ENCODE peak calls at places on chromosome 9, in six cellular contexts. One of them, this sample, is unnamed.
A peak's percentile ranks its signal among the peaks of the same experiment; 100 is the strongest.

GRCh38 chr9:70406446-70406862 is 8.0 kb downstream of the KLF9 start:
- DNase-seq in retinal pigment epithelial cell: no peak
- DNase-seq in kidney: no peak
- DNase-seq in H1: no peak
- DNase-seq in foreskin fibroblast: peak; percentile 54
- DNase-seq in WTC11: no peak
- DNase-seq in this sample: no peak

GRCh38 chr9:117276444-117276843 is 138.4 kb downstream of the ASTN2 start:
- DNase-seq in retinal pigment epithelial cell: no peak
- DNase-seq in WTC11: no peak
- DNase-seq in kidney: no peak
- DNase-seq in H1: no peak
- DNase-seq in foreskin fibroblast: no peak
- DNase-seq in this sample: no peak

GRCh38 chr9:110895141-110895912 is 142.9 kb downstream of the LPAR1 start:
- DNase-seq in kidney: peak; percentile 82
- DNase-seq in foreskin fibroblast: peak; percentile 19
- DNase-seq in H1: no peak
- DNase-seq in retinal pigment epithelial cell: no peak
- DNase-seq in WTC11: no peak
- DNase-seq in this sample: no peak

GRCh38 chr9:27539479-27540441 is 10.1 kb upstream of the MOB3B start:
- DNase-seq in kidney: peak; percentile 49
- DNase-seq in H1: no peak
- DNase-seq in retinal pigment epithelial cell: no peak
- DNase-seq in WTC11: no peak
- DNase-seq in foreskin fibroblast: peak; percentile 81
- DNase-seq in this sample: no peak

GRCh38 chr9:84702469-84702868 is 32.9 kb downstream of the NTRK2 start:
- DNase-seq in WTC11: no peak
- DNase-seq in foreskin fibroblast: no peak
- DNase-seq in retinal pigment epithelial cell: no peak
- DNase-seq in kidney: no peak
- DNase-seq in H1: no peak
- DNase-seq in this sample: no peak

GRCh38 chr9:37747271-37747753 is 6.3 kb upstream of the TRMT10B start:
- DNase-seq in kidney: no peak
- DNase-seq in foreskin fibroblast: peak; percentile 86
- DNase-seq in retinal pigment epithelial cell: peak; percentile 26
- DNase-seq in WTC11: peak; percentile 71
- DNase-seq in H1: no peak
- DNase-seq in this sample: no peak

GRCh38 chr9:3708751-3709150 is 182.9 kb upstream of the RFX3 start:
- DNase-seq in WTC11: no peak
- DNase-seq in foreskin fibroblast: peak; percentile 63
- DNase-seq in H1: no peak
- DNase-seq in kidney: no peak
- DNase-seq in retinal pigment epithelial cell: peak; percentile 90
- DNase-seq in this sample: no peak

GRCh38 chr9:76718166-76718565 is 46.1 kb upstream of the PCA3 start:
- DNase-seq in foreskin fibroblast: no peak
- DNase-seq in H1: peak; percentile 19
- DNase-seq in retinal pigment epithelial cell: no peak
- DNase-seq in WTC11: peak; percentile 18
- DNase-seq in kidney: no peak
- DNase-seq in this sample: no peak

GRCh38 chr9:131714161-131714646 is 25.7 kb downstream of the RAPGEF1 start:
- DNase-seq in H1: no peak
- DNase-seq in retinal pigment epithelial cell: no peak
- DNase-seq in kidney: no peak
- DNase-seq in WTC11: no peak
- DNase-seq in foreskin fibroblast: peak; percentile 76
- DNase-seq in this sample: no peak

GRCh38 chr9:128293091-128293490 is 17.0 kb downstream of the SWI5 start:
- DNase-seq in foreskin fibroblast: no peak
- DNase-seq in H1: no peak
- DNase-seq in WTC11: no peak
- DNase-seq in kidney: no peak
- DNase-seq in retinal pigment epithelial cell: no peak
- DNase-seq in this sample: no peak

GRCh38 chr9:20292002-20292401 is 330.3 kb downstream of the MLLT3 start:
- DNase-seq in foreskin fibroblast: peak; percentile 59
- DNase-seq in kidney: no peak
- DNase-seq in retinal pigment epithelial cell: no peak
- DNase-seq in WTC11: no peak
- DNase-seq in H1: no peak
- DNase-seq in this sample: peak; percentile 22

GRCh38 chr9:105858877-105859276 is 164.5 kb downstream of the TMEM38B start:
- DNase-seq in retinal pigment epithelial cell: no peak
- DNase-seq in WTC11: no peak
- DNase-seq in foreskin fibroblast: no peak
- DNase-seq in kidney: no peak
- DNase-seq in H1: no peak
- DNase-seq in this sample: no peak

GRCh38 chr9:134732392-134733110 is 90.9 kb downstream of the COL5A1 start:
- DNase-seq in H1: no peak
- DNase-seq in retinal pigment epithelial cell: no peak
- DNase-seq in foreskin fibroblast: no peak
- DNase-seq in WTC11: no peak
- DNase-seq in kidney: no peak
- DNase-seq in this sample: no peak

GRCh38 chr9:136235709-136236455 is 9.7 kb downstream of the QSOX2 start:
- DNase-seq in kidney: no peak
- DNase-seq in H1: no peak
- DNase-seq in retinal pigment epithelial cell: no peak
- DNase-seq in WTC11: no peak
- DNase-seq in foreskin fibroblast: no peak
- DNase-seq in this sample: no peak

GRCh38 chr9:108271646-108272349 is 584.0 kb downstream of the ACTL7B start:
- DNase-seq in retinal pigment epithelial cell: peak; percentile 80
- DNase-seq in H1: no peak
- DNase-seq in WTC11: no peak
- DNase-seq in kidney: no peak
- DNase-seq in foreskin fibroblast: peak; percentile 86
- DNase-seq in this sample: peak; percentile 93

GRCh38 chr9:86751207-86751606 is 196.1 kb downstream of the GAS1 start:
- DNase-seq in kidney: no peak
- DNase-seq in foreskin fibroblast: no peak
- DNase-seq in H1: no peak
- DNase-seq in WTC11: no peak
- DNase-seq in retinal pigment epithelial cell: no peak
- DNase-seq in this sample: no peak

GRCh38 chr9:95057121-95057520 is 260.4 kb downstream of the FANCC start:
- DNase-seq in foreskin fibroblast: no peak
- DNase-seq in WTC11: no peak
- DNase-seq in retinal pigment epithelial cell: no peak
- DNase-seq in H1: no peak
- DNase-seq in kidney: no peak
- DNase-seq in this sample: no peak

GRCh38 chr9:95053611-95054440 is 263.7 kb downstream of the FANCC start:
- DNase-seq in retinal pigment epithelial cell: no peak
- DNase-seq in foreskin fibroblast: no peak
- DNase-seq in H1: no peak
- DNase-seq in kidney: no peak
- DNase-seq in WTC11: no peak
- DNase-seq in this sample: no peak

GRCh38 chr9:95058121-95058785 is 259.3 kb downstream of the FANCC start:
- DNase-seq in kidney: no peak
- DNase-seq in H1: no peak
- DNase-seq in foreskin fibroblast: no peak
- DNase-seq in WTC11: no peak
- DNase-seq in retinal pigment epithelial cell: no peak
- DNase-seq in this sample: no peak

GRCh38 chr9:95055337-95055850 is 262.1 kb downstream of the FANCC start:
- DNase-seq in retinal pigment epithelial cell: no peak
- DNase-seq in WTC11: no peak
- DNase-seq in H1: no peak
- DNase-seq in kidney: no peak
- DNase-seq in foreskin fibroblast: no peak
- DNase-seq in this sample: no peak

GRCh38 chr9:95055851-95056551 is 261.5 kb downstream of the FANCC start:
- DNase-seq in retinal pigment epithelial cell: no peak
- DNase-seq in H1: no peak
- DNase-seq in foreskin fibroblast: peak; percentile 72
- DNase-seq in WTC11: no peak
- DNase-seq in kidney: no peak
- DNase-seq in this sample: no peak
- TF ChIP-seq CTCF in retinal pigment epithelial cell: no peak
- TF ChIP-seq CTCF in H1: no peak
- TF ChIP-seq CTCF in foreskin fibroblast: no peak
- TF ChIP-seq CTCF in WTC11: no peak
- TF ChIP-seq CTCF in kidney: no peak
- TF ChIP-seq CTCF in this sample: no peak

GRCh38 chr9:82912639-82913038 is 150.3 kb downstream of the RASEF start:
- DNase-seq in kidney: no peak
- DNase-seq in foreskin fibroblast: no peak
- DNase-seq in WTC11: no peak
- DNase-seq in H1: no peak
- DNase-seq in retinal pigment epithelial cell: no peak
- DNase-seq in this sample: no peak
- TF ChIP-seq CTCF in kidney: no peak
- TF ChIP-seq CTCF in foreskin fibroblast: no peak
- TF ChIP-seq CTCF in WTC11: no peak
- TF ChIP-seq CTCF in H1: peak; percentile 29
- TF ChIP-seq CTCF in retinal pigment epithelial cell: peak; percentile 59
- TF ChIP-seq CTCF in this sample: no peak

DNA sequence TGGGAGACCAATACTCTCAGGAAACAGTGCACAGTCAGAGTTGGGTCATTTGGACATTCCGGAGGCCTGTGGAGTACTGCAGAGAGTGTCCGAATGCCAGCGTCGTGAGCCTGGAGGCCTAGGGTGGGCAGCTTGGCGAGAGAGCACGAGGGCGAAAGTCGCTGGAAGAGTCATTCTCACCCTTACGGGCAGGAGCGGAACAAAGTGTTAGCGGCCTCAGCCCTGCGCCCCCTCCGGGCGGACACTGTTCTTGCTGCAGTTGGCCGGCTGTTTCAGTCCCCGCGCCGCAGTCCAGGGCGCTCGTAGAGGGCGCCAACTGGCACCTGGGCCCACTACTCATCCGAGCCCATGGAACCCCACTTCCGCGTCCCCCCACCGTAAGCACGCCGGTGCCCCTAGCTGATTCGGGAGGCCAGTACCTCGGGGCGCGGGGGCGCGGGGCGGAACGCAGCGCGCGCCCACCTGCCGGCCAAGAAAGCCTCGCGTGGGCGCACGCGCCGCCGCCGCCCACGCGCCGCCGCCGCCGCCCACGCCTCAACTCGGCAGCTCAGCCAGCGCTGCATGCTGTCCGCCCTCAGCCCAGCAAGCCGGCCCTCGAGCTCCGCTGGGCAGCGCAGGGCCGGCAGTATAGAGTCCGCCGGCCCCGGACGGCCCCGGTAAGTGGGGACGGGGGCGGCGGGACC is 99.7 kb upstream of the CCL21 start:
- DNase-seq in WTC11: peak; percentile 83
- DNase-seq in H1: peak; percentile 49
- DNase-seq in retinal pigment epithelial cell: no peak
- DNase-seq in foreskin fibroblast: peak; percentile 39
- DNase-seq in kidney: peak; percentile 72
- DNase-seq in this sample: no peak
- TF ChIP-seq CTCF in WTC11: no peak
- TF ChIP-seq CTCF in H1: peak; percentile 77
- TF ChIP-seq CTCF in retinal pigment epithelial cell: peak; percentile 50
- TF ChIP-seq CTCF in foreskin fibroblast: peak; percentile 32
- TF ChIP-seq CTCF in kidney: peak; percentile 17
- TF ChIP-seq CTCF in this sample: peak; percentile 35

GRCh38 chr9:16213781-16214515 is 656.5 kb downstream of the BNC2 start:
- DNase-seq in retinal pigment epithelial cell: no peak
- DNase-seq in WTC11: no peak
- DNase-seq in foreskin fibroblast: peak; percentile 97
- DNase-seq in H1: no peak
- DNase-seq in kidney: peak; percentile 79
- DNase-seq in this sample: no peak

GRCh38 chr9:16214677-16215076 is 655.8 kb downstream of the BNC2 start:
- DNase-seq in WTC11: no peak
- DNase-seq in foreskin fibroblast: no peak
- DNase-seq in kidney: no peak
- DNase-seq in H1: no peak
- DNase-seq in retinal pigment epithelial cell: no peak
- DNase-seq in this sample: no peak

GRCh38 chr9:16210440-16210839 is 657.6 kb downstream of the CCDC171 start:
- DNase-seq in retinal pigment epithelial cell: no peak
- DNase-seq in WTC11: no peak
- DNase-seq in H1: no peak
- DNase-seq in kidney: no peak
- DNase-seq in foreskin fibroblast: no peak
- DNase-seq in this sample: no peak

GRCh38 chr9:16207161-16207560 is 654.3 kb downstream of the CCDC171 start:
- DNase-seq in kidney: no peak
- DNase-seq in H1: no peak
- DNase-seq in foreskin fibroblast: peak; percentile 70
- DNase-seq in WTC11: no peak
- DNase-seq in retinal pigment epithelial cell: no peak
- DNase-seq in this sample: no peak

DNA sequence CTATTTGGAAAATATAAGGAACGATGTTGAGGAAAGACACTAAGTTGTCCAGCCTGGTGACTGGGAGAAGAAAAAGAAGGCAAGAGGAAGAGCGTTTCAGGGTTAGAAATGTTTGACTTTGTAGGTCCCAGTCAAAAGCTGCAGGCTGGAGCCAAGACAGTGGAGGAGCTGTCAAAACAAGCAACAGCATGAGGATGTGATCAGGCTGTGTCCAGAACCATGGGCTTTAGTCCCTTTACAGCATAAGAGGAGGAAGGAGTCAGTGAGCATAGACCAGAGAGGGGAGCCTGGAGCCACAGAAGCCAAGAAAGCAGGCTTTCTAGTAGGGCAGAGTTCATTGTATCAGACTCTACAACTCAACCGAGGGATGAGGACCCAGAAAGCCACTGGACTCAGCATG is 658.5 kb downstream of the BNC2 start:
- DNase-seq in H1: no peak
- DNase-seq in retinal pigment epithelial cell: no peak
- DNase-seq in foreskin fibroblast: no peak
- DNase-seq in WTC11: no peak
- DNase-seq in kidney: no peak
- DNase-seq in this sample: no peak
- TF ChIP-seq CTCF in H1: no peak
- TF ChIP-seq CTCF in retinal pigment epithelial cell: no peak
- TF ChIP-seq CTCF in foreskin fibroblast: no peak
- TF ChIP-seq CTCF in WTC11: no peak
- TF ChIP-seq CTCF in kidney: no peak
- TF ChIP-seq CTCF in this sample: no peak

GRCh38 chr9:133667759-133668450 is 31.7 kb downstream of the DBH start:
- DNase-seq in kidney: no peak
- DNase-seq in foreskin fibroblast: no peak
- DNase-seq in WTC11: no peak
- DNase-seq in H1: no peak
- DNase-seq in retinal pigment epithelial cell: no peak
- DNase-seq in this sample: no peak

GRCh38 chr9:133670466-133670865 is 34.3 kb downstream of the DBH start:
- DNase-seq in retinal pigment epithelial cell: no peak
- DNase-seq in kidney: no peak
- DNase-seq in foreskin fibroblast: no peak
- DNase-seq in H1: no peak
- DNase-seq in WTC11: no peak
- DNase-seq in this sample: no peak

GRCh38 chr9:133666845-133667244 is 30.7 kb downstream of the DBH start:
- DNase-seq in foreskin fibroblast: no peak
- DNase-seq in H1: no peak
- DNase-seq in kidney: no peak
- DNase-seq in WTC11: no peak
- DNase-seq in retinal pigment epithelial cell: no peak
- DNase-seq in this sample: no peak

GRCh38 chr9:133671371-133671770 is 35.2 kb downstream of the DBH start:
- DNase-seq in kidney: no peak
- DNase-seq in foreskin fibroblast: no peak
- DNase-seq in WTC11: no peak
- DNase-seq in retinal pigment epithelial cell: no peak
- DNase-seq in H1: no peak
- DNase-seq in this sample: no peak

GRCh38 chr9:133669402-133669801 is 33.2 kb downstream of the DBH start:
- DNase-seq in H1: no peak
- DNase-seq in retinal pigment epithelial cell: no peak
- DNase-seq in kidney: no peak
- DNase-seq in WTC11: peak; percentile 46
- DNase-seq in foreskin fibroblast: no peak
- DNase-seq in this sample: no peak
- TF ChIP-seq CTCF in H1: no peak
- TF ChIP-seq CTCF in retinal pigment epithelial cell: no peak
- TF ChIP-seq CTCF in kidney: no peak
- TF ChIP-seq CTCF in WTC11: no peak
- TF ChIP-seq CTCF in foreskin fibroblast: no peak
- TF ChIP-seq CTCF in this sample: no peak